ENCODE peak calls at places on chromosome 20, in eight cellular contexts. L, M, R, T, A, U, O and E are unnamed samples.

GRCh38 chr20:34017610-34018009 is 23.9 kb downstream of the RALY start:
- DNase-seq in T (no peak), R (no peak), O (no peak), U (no peak), M (no peak), L (no peak), A (no peak), E (no peak)

GRCh38 chr20:58647162-58647813 is 3.8 kb upstream of the STX16 start:
- DNase-seq in U (no peak), R (no peak), O (no peak), L (no peak), T (peak), A (peak), M (no peak), E (no peak)

GRCh38 chr20:431012-431904 is 23.2 kb downstream of the RBCK1 start:
- DNase-seq in A (peak), O (no peak), M (peak), R (peak), U (peak), L (peak), T (no peak), E (no peak)

GRCh38 chr20:51121272-51121671 is 98.4 kb upstream of the KCNG1 start:
- DNase-seq in M (no peak), R (no peak), O (no peak), A (no peak), L (no peak), U (no peak), T (no peak), E (no peak)

GRCh38 chr20:45469336-45470261 is at the start of gene WFDC2:
- DNase-seq in L (peak), M (no peak), T (peak), R (no peak), O (no peak), A (no peak), U (no peak), E (no peak)

GRCh38 chr20:3166338-3166912 is 6.8 kb upstream of the FASTKD5 start:
- DNase-seq in M (no peak), R (no peak), L (no peak), A (no peak), O (no peak), U (no peak), T (no peak), E (no peak)

GRCh38 chr20:35237486-35237885 is 11.0 kb downstream of the MMP24 start:
- DNase-seq in O (no peak), A (no peak), R (no peak), U (no peak), L (no peak), M (no peak), T (no peak), E (no peak)

GRCh38 chr20:45947110-45947866 is 12.8 kb downstream of the PCIF1 start:
- DNase-seq in L (no peak), T (no peak), U (no peak), M (no peak), O (no peak), R (no peak), A (no peak), E (no peak)

GRCh38 chr20:577167-577791 is 32.8 kb downstream of the TCF15 start:
- DNase-seq in O (no peak), U (peak), T (no peak), M (peak), R (peak), L (peak), A (peak), E (no peak)

GRCh38 chr20:64058536-64058935 is 4.5 kb upstream of the TCEA2 start:
- DNase-seq in O (no peak), L (no peak), R (no peak), A (no peak), M (no peak), T (no peak), U (no peak), E (no peak)

GRCh38 chr20:36435799-36436541 is 105.3 kb upstream of the MYL9 start:
- DNase-seq in R (peak), L (peak), O (no peak), A (peak), U (peak), M (peak), T (peak), E (peak)

GRCh38 chr20:39855799-39856198 is 833.2 kb downstream of the MAFB start:
- DNase-seq in L (no peak), R (no peak), O (no peak), T (no peak), A (no peak), M (no peak), U (no peak), E (no peak)

GRCh38 chr20:51354769-51355319 is 187.7 kb downstream of the NFATC2 start:
- DNase-seq in T (no peak), L (no peak), U (peak), O (no peak), M (no peak), R (no peak), A (no peak), E (no peak)

GRCh38 chr20:53783768-53784167 is 190.1 kb upstream of the ZNF217 start:
- DNase-seq in L (no peak), R (no peak), U (no peak), M (peak), T (no peak), O (no peak), A (no peak), E (no peak)

GRCh38 chr20:4973330-4974097 is 27.8 kb downstream of the SLC23A2 start:
- DNase-seq in M (peak), U (peak), T (no peak), L (no peak), O (peak), A (no peak), R (no peak), E (no peak)

GRCh38 chr20:5602346-5602745 is 147.9 kb upstream of the SHLD1 start:
- DNase-seq in U (no peak), T (no peak), L (no peak), R (no peak), A (no peak), O (no peak), M (no peak), E (no peak)

GRCh38 chr20:49785149-49785850 is 27.3 kb upstream of the SLC9A8 start:
- DNase-seq in R (no peak), O (no peak), L (no peak), U (no peak), T (no peak), M (no peak), A (no peak), E (no peak)
- H3K4me3 ChIP-seq in R (no peak), O (peak), L (no peak), U (no peak), T (no peak), M (no peak), A (no peak), E (no peak)

DNA sequence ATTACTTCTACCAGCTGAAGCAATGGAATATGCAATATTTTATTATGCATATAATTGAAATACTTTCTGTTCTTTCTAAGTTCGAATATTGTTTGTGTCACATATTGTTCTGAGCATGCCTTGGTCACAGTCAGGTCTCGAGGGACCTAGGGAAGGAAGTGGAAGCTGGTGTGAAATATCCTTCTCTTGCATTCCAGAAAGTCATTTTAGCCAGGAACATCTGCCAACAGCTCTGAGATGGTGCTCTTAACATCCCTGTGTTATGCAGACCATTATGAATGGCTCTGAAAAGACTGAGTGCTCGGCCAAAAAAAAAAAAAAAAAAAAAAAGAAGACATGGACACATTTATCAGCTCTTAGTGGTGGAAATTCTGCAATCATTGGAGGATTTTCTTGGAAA is 132.7 kb upstream of the JAG1 start:
- DNase-seq in O (no peak), T (no peak), R (no peak), L (no peak), M (no peak), U (no peak), A (no peak), E (no peak)
- TF ChIP-seq POLR2AphosphoS5 in O (no peak), T (no peak), R (no peak), L (no peak), M (no peak), U (no peak), A (no peak), E (no peak)

DNA sequence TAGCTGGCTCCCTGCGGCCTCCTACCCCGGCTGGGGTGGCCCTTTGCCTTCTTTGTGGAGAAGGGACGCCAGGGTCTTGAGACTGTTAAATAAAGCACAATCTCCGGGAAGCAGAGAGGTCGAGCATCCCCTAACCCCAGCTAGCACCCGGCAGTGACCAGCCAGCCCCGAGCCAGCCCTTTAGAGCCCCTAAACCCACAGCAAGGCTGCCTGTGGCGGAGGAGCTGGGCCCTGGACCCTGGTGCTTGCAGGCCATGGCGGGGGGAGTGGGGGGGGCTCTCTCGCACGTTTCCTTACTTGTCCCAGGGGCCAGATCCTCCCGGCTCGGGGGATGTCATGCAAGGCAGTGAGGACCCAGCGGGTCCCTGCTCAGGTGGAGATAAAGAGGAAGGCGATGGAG is 49.2 kb upstream of the GATA5 start:
- DNase-seq in R (no peak), O (no peak), A (no peak), L (no peak), M (no peak), T (no peak), U (no peak), E (no peak)
- TF ChIP-seq EZH2 in R (no peak), O (no peak), A (no peak), L (no peak), M (no peak), T (no peak), U (no peak), E (no peak)

DNA sequence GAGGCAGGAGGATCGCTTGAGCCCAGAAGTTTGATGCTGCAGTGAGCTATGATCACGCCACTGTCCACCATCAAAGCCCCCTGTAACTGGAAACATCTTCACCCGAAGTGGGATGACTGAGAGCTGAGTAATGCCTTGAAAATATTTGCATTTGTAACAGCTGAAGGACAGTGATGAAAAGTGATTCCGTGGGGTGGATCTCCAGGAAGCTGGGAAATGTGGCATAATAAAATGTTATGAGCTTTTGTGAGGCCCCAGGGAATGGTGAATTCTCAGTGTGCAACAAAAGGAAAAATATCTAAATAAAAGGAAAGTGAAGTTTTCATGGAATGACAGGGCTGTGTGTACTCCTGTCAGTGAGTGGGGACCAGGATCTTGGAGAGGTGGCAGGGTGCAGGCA is 92.0 kb downstream of the JAG1 start:
- DNase-seq in O (no peak), U (no peak), T (no peak), A (no peak), R (no peak), L (no peak), M (peak), E (peak)
- H3K4me3 ChIP-seq in O (no peak), U (no peak), T (no peak), A (no peak), R (no peak), L (no peak), M (no peak), E (no peak)

GRCh38 chr20:20358801-20359200 is 9.1 kb upstream of the INSM1 start:
- DNase-seq in A (no peak), R (no peak), M (no peak), L (no peak), T (no peak), U (no peak), O (no peak), E (no peak)

GRCh38 chr20:20362774-20363435 is 5.0 kb upstream of the INSM1 start:
- DNase-seq in A (no peak), M (no peak), T (peak), O (no peak), U (no peak), R (no peak), L (peak), E (no peak)

GRCh38 chr20:20363449-20364015 is 4.4 kb upstream of the INSM1 start:
- DNase-seq in T (peak), M (no peak), R (no peak), A (no peak), U (no peak), O (no peak), L (peak), E (no peak)

GRCh38 chr20:20359628-20360027 is 8.3 kb upstream of the INSM1 start:
- DNase-seq in O (no peak), T (no peak), R (no peak), U (no peak), A (no peak), L (no peak), M (no peak), E (no peak)

GRCh38 chr20:20360464-20360863 is 7.4 kb upstream of the INSM1 start:
- DNase-seq in A (peak), L (peak), U (peak), O (no peak), M (peak), T (no peak), R (peak), E (peak)
- TF ChIP-seq POLR2AphosphoS5 in A (no peak), L (no peak), U (no peak), O (no peak), M (no peak), T (no peak), R (no peak), E (no peak)

GRCh38 chr20:21510995-21511394 is 2.9 kb downstream of the NKX2-2 start:
- DNase-seq in R (no peak), A (no peak), L (no peak), T (no peak), M (no peak), U (no peak), O (no peak), E (no peak)
- TF ChIP-seq EZH2 in R (no peak), A (no peak), L (peak), T (no peak), M (peak), U (no peak), O (no peak), E (no peak)

GRCh38 chr20:32583581-32584045 is 1.5 kb downstream of the NOL4L start:
- DNase-seq in R (no peak), L (peak), T (no peak), M (no peak), O (no peak), U (no peak), A (no peak), E (no peak)
- H3K4me3 ChIP-seq in R (peak), L (peak), T (peak), M (peak), O (peak), U (peak), A (peak), E (peak)